ENCODE peak calls at places on chromosomes 16 and 17, in ten cellular contexts. F is vagina; I is uterus; T is neural progenitor cell; K is body of pancreas; U is suprapubic skin; X is stomach; D is H9; Z is sigmoid colon; L is CD8-positive, alpha-beta memory T cell. E is an unnamed sample. For H3K4me1 and H3K27me3, the result is how much of the 10 kb centered on the place peaks cover.

GRCh38 chr17:77471984-77472836 is 331.4 kb downstream of the SEC14L1 start:
- DNase-seq in T (peak), L (peak), K (no peak), U (no peak), D (peak), Z (peak), I (peak), X (peak), F (no peak), E (peak)

GRCh38 chr17:16044484-16044883 is 44.9 kb downstream of the TTC19 start:
- DNase-seq in Z (no peak), T (no peak), L (no peak), K (no peak), F (no peak), I (no peak), X (no peak), D (peak), U (no peak), E (no peak)

GRCh38 chr17:77767148-77767547 is 191.4 kb upstream of the TNRC6C start:
- DNase-seq in D (no peak), T (no peak), L (no peak), X (no peak), F (no peak), K (no peak), Z (no peak), U (no peak), I (no peak), E (no peak)

GRCh38 chr17:76968707-76969597 is 100.7 kb downstream of the MGAT5B start:
- DNase-seq in F (no peak), I (no peak), D (peak), Z (no peak), X (peak), L (peak), K (peak), T (peak), U (no peak), E (peak)

GRCh38 chr17:55743103-55743679 is 7.7 kb upstream of the PCTP start:
- DNase-seq in U (no peak), D (no peak), F (no peak), Z (no peak), X (peak), L (no peak), T (no peak), K (peak), I (no peak), E (peak)

GRCh38 chr16:48284772-48285409 is 37.6 kb upstream of the ABCC11 start:
- DNase-seq in Z (no peak), L (no peak), D (no peak), F (no peak), U (no peak), I (no peak), K (no peak), X (no peak), T (no peak), E (no peak)

GRCh38 chr17:75036643-75037268 is 10.0 kb downstream of the ATP5PD start:
- DNase-seq in U (peak), F (no peak), D (peak), K (peak), X (peak), Z (peak), I (peak), L (peak), T (no peak), E (peak)

GRCh38 chr16:12203780-12204351 is 227.3 kb downstream of the SNX29 start:
- DNase-seq in T (peak), I (no peak), K (no peak), X (no peak), D (no peak), L (no peak), Z (no peak), F (no peak), U (no peak), E (no peak)

GRCh38 chr17:41534899-41535546 is 6.9 kb upstream of the KRT19 start:
- DNase-seq in F (no peak), L (no peak), X (no peak), Z (no peak), I (no peak), U (no peak), D (no peak), T (no peak), K (no peak), E (no peak)

GRCh38 chr16:1057252-1057932 is 15.2 kb upstream of the SSTR5 start:
- DNase-seq in U (no peak), I (no peak), D (peak), K (peak), Z (no peak), F (no peak), T (peak), L (peak), X (peak), E (peak)

GRCh38 chr17:70172921-70173320 is 3.6 kb downstream of the KCNJ2 start:
- DNase-seq in T (no peak), F (no peak), I (no peak), L (no peak), X (no peak), D (no peak), Z (no peak), U (no peak), K (no peak), E (no peak)

GRCh38 chr16:71845639-71846431 is at the start of gene ATXN1L:
- DNase-seq in U (peak), K (peak), I (peak), X (peak), Z (peak), D (peak), T (peak), L (peak), F (no peak), E (peak)

DNA sequence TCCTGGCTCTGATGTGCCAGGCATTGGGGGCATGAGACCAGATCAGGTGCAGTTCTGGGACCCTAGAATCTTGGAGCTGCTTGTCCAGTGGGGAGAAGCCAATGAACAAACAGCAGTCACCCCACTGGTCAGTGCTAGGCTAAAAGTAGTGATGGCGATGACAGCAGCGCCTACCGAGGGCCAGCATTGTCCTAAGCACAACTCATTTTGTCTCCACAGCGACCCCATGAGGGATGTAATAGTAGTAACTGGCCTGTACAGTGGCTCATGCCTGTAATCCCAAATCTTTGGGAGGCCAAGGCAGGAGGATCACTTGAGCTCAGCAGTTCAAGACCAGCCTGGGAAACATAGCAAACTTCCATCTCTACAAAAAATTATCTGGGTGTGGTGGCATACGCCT is 6.2 kb downstream of the SMCR8 start:
- DNase-seq in X (no peak), F (no peak), I (no peak), T (peak), U (no peak), L (no peak), K (no peak), D (peak), Z (peak), E (no peak)
- H3K4me1 ChIP-seq in X (half or more), F (under half), I (under half), T (under half), U (under half), L (under half), K (under half), D (under half), Z (under half), E (under half)

DNA sequence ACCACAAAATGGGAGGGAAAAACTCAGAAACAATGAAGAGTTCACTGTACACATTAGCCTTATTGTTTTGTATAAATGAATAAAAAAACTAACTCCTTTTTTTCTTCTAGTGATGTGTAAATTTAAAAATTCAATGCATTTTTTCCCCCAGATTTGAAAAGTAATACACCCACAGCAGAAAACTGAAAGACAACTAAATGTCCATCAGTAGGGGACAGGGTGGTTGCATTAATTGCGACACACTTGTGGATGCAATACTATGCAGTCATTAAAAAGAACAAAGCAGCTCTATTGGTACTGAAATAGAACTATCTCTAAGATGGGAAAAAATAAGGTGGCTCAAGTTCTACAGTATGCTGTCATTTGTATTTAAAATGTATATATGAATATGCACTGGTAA is 13.7 kb upstream of the WIPI1 start:
- DNase-seq in K (no peak), Z (no peak), D (no peak), I (no peak), U (no peak), T (no peak), L (no peak), F (no peak), X (no peak), E (no peak)
- H3K27me3 ChIP-seq in K (under half), Z (under half), D (under half), I (under half), U (under half), T (under half), L (under half), F (under half), X (under half), E (under half)

DNA sequence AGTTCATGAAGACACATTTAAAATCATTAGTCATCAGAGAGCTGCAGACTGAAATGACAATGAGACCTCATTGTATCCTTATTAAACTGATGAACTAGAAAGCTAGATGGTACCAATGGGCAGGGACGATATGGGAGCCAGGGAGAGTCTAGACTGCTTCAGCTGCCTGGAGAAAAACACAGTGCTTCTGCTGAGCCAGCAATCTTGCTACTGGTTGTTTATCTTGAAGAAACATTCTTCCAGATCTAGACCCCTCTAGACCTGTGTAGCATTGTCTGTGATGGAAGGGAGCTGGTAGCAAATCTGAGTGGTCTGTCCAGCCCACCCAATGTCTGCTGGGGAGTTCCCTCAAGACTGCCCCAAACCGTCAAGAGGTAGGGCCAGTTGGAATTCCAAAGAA is 2.0 kb upstream of the DRC7 start:
- DNase-seq in L (no peak), K (no peak), T (no peak), I (no peak), Z (no peak), U (no peak), F (no peak), D (no peak), X (no peak), E (no peak)
- H3K4me1 ChIP-seq in L (under half), K (half or more), T (under half), I (under half), Z (under half), U (under half), F (under half), D (under half), X (under half), E (under half)

DNA sequence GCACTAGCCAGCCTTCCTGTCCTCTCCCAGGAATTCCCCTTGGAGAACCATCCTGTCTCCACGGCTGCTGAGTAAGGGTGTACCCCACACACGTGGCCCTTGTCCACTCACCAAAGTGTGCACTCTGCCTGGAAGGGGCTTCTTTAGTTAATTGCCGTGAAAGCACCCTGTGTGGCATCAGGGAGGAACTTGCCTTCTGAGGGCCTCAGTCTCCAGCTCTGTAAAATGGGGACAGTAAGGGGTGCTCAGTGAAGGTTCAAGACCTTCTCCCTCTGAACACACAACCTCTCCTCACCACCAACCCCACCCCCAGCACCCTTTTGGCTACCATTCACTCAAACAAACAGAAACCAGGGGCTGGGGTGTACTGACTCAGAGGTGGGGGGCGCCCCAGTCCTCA is 59.1 kb upstream of the LHX1 start:
- DNase-seq in T (no peak), Z (no peak), K (no peak), I (no peak), F (no peak), L (no peak), D (no peak), U (no peak), X (no peak), E (no peak)
- H3K27me3 ChIP-seq in T (under half), Z (under half), K (under half), I (under half), F (under half), L (under half), D (under half), U (half or more), X (under half), E (under half)

GRCh38 chr17:39669897-39670735 is 1.9 kb downstream of the PNMT start:
- DNase-seq in D (no peak), T (no peak), F (no peak), Z (no peak), U (peak), K (no peak), L (no peak), I (no peak), X (no peak), E (no peak)
- H3K4me1 ChIP-seq in D (under half), T (under half), F (half or more), Z (under half), U (half or more), K (under half), L (under half), I (under half), X (half or more), E (under half)

GRCh38 chr17:79135628-79136405 is 61.2 kb downstream of the ENGASE start:
- DNase-seq in K (no peak), L (no peak), Z (no peak), D (no peak), U (no peak), F (no peak), X (no peak), T (no peak), I (no peak), E (no peak)

GRCh38 chr17:79135011-79135410 is 60.4 kb downstream of the ENGASE start:
- DNase-seq in K (no peak), T (no peak), X (no peak), U (no peak), F (no peak), D (no peak), L (no peak), I (no peak), Z (no peak), E (no peak)

GRCh38 chr17:79137015-79137770 is 62.6 kb downstream of the ENGASE start:
- DNase-seq in K (no peak), I (no peak), T (no peak), X (no peak), U (no peak), Z (no peak), D (no peak), F (no peak), L (no peak), E (no peak)

GRCh38 chr17:79137791-79138190 is 63.2 kb downstream of the ENGASE start:
- DNase-seq in U (no peak), F (no peak), T (no peak), L (no peak), Z (no peak), K (no peak), I (no peak), D (no peak), X (no peak), E (no peak)

GRCh38 chr17:79136596-79136995 is 62.0 kb downstream of the ENGASE start:
- DNase-seq in Z (no peak), K (no peak), U (no peak), F (no peak), L (no peak), I (no peak), T (no peak), X (no peak), D (no peak), E (no peak)
- H3K27me3 ChIP-seq in Z (under half), K (under half), U (half or more), F (under half), L (under half), I (under half), T (under half), X (under half), D (under half), E (half or more)

DNA sequence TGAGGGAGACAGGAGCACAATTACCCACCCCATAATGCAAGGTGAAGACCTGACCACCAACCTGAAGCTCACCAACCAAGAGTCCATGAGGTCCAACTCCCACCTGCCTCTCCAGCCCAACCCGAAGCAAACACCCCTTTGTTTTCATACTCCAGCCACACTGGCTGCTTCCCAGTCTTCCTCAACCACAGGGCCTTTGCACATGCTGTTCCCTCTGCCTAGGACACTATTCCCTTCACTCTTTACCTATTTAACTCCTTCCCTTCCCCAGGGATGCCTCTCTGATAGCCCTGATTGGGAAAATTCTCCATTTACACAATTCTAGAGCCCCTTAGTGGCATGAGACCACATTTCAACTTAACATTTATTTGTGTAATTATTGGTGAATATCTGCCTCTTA is 86.0 kb downstream of the VAT1L start:
- DNase-seq in I (no peak), Z (no peak), X (no peak), T (no peak), U (no peak), F (no peak), K (no peak), L (no peak), D (no peak), E (no peak)
- H3K4me1 ChIP-seq in I (under half), Z (under half), X (under half), T (under half), U (under half), F (under half), K (under half), L (under half), D (under half), E (under half)

GRCh38 chr17:44568311-44568710 is 11.0 kb downstream of the FZD2 start:
- DNase-seq in I (no peak), X (no peak), T (no peak), Z (no peak), L (no peak), U (no peak), D (no peak), K (no peak), F (no peak), E (no peak)

GRCh38 chr17:44561237-44561623 is 3.9 kb downstream of the FZD2 start:
- DNase-seq in X (no peak), L (no peak), U (no peak), T (no peak), Z (no peak), D (no peak), F (no peak), I (no peak), K (no peak), E (no peak)

GRCh38 chr17:44565866-44566443 is 8.7 kb downstream of the FZD2 start:
- DNase-seq in K (no peak), X (no peak), L (no peak), D (peak), U (no peak), I (no peak), Z (no peak), T (no peak), F (no peak), E (peak)

GRCh38 chr17:44559288-44560249 is 2.3 kb downstream of the FZD2 start:
- DNase-seq in I (no peak), X (no peak), D (no peak), Z (no peak), U (no peak), L (no peak), T (no peak), K (no peak), F (no peak), E (no peak)

GRCh38 chr17:44564429-44564828 is 7.1 kb downstream of the FZD2 start:
- DNase-seq in T (no peak), D (no peak), I (no peak), F (no peak), Z (no peak), L (no peak), K (no peak), X (no peak), U (no peak), E (no peak)
- H3K27me3 ChIP-seq in T (under half), D (under half), I (under half), F (under half), Z (under half), L (under half), K (under half), X (under half), U (under half), E (under half)